ENCODE peak calls at places on chromosome 3, in nine cellular contexts. O, A, L, M, Y, V, C, S and N are unnamed samples.
A peak's percentile ranks its signal among the peaks of the same experiment; 100 is the strongest.

GRCh38 chr3:129560931-129561594 is 18.1 kb downstream of the H1-8 start:
- DNase-seq in O (peak; percentile 57), A (no peak), L (peak; percentile 62), M (no peak), Y (no peak), V (peak; percentile 84), C (peak; percentile 89), S (peak; percentile 88), N (no peak)

GRCh38 chr3:107992976-107993684 is 97.7 kb downstream of the CD47 start:
- DNase-seq in O (no peak), A (no peak), L (no peak), M (peak; percentile 89), Y (no peak), V (peak; percentile 53), C (no peak), S (no peak), N (no peak)

GRCh38 chr3:52655895-52656294 is 29.8 kb downstream of the PBRM1 start:
- DNase-seq in O (no peak), A (no peak), L (no peak), M (no peak), Y (no peak), V (no peak), C (no peak), S (no peak), N (no peak)

GRCh38 chr3:30124435-30125390 is 481.7 kb upstream of the TGFBR2 start:
- DNase-seq in O (no peak), A (peak; percentile 17), L (no peak), M (peak; percentile 78), Y (no peak), V (peak; percentile 41), C (no peak), S (no peak), N (no peak)

GRCh38 chr3:136634821-136635220 is 117.4 kb downstream of the STAG1 start:
- DNase-seq in O (no peak), A (no peak), L (no peak), M (no peak), Y (no peak), V (no peak), C (no peak), S (no peak), N (no peak)

GRCh38 chr3:126117212-126117611 is 33.3 kb upstream of the SLC41A3 start:
- DNase-seq in O (no peak), A (no peak), L (no peak), M (no peak), Y (no peak), V (no peak), C (no peak), S (no peak), N (no peak)

GRCh38 chr3:110101361-110101760 is 764.0 kb upstream of the DPPA4 start:
- DNase-seq in O (no peak), A (no peak), L (no peak), M (peak; percentile 19), Y (no peak), V (no peak), C (no peak), S (no peak), N (no peak)

GRCh38 chr3:18757476-18757875 is 332.3 kb upstream of the SATB1 start:
- DNase-seq in O (no peak), A (no peak), L (no peak), M (no peak), Y (no peak), V (no peak), C (no peak), S (no peak), N (no peak)

GRCh38 chr3:66796343-66796742 is 201.8 kb upstream of the KBTBD8 start:
- DNase-seq in O (no peak), A (no peak), L (no peak), M (no peak), Y (no peak), V (no peak), C (no peak), S (no peak), N (no peak)

GRCh38 chr3:108029466-108029865 is 61.4 kb downstream of the CD47 start:
- DNase-seq in O (no peak), A (no peak), L (no peak), M (no peak), Y (no peak), V (no peak), C (no peak), S (no peak), N (no peak)

GRCh38 chr3:62238431-62238830 is 134.9 kb downstream of the FEZF2 start:
- DNase-seq in O (no peak), A (no peak), L (no peak), M (no peak), Y (peak; percentile 78), V (no peak), C (no peak), S (no peak), N (no peak)

GRCh38 chr3:20039765-20040475 is at the start of gene KAT2B:
- DNase-seq in O (peak; percentile 85), A (peak; percentile 71), L (peak; percentile 83), M (peak; percentile 63), Y (peak; percentile 87), V (peak; percentile 49), C (peak; percentile 87), S (peak; percentile 80), N (peak; percentile 84)

GRCh38 chr3:69861556-69861955 is 122.3 kb downstream of the MITF start:
- DNase-seq in O (no peak), A (no peak), L (no peak), M (no peak), Y (no peak), V (no peak), C (no peak), S (no peak), N (no peak)

GRCh38 chr3:157534725-157535161 is 31.5 kb upstream of the VEPH1 start:
- DNase-seq in O (no peak), A (no peak), L (no peak), M (no peak), Y (no peak), V (no peak), C (no peak), S (no peak), N (no peak)

GRCh38 chr3:69410301-69410700 is 24.4 kb upstream of the FRMD4B start:
- DNase-seq in O (peak; percentile 80), A (peak; percentile 73), L (peak; percentile 76), M (peak; percentile 83), Y (peak; percentile 72), V (peak; percentile 67), C (no peak), S (peak; percentile 67), N (peak; percentile 58)

GRCh38 chr3:27105904-27106303 is 263.3 kb downstream of the NEK10 start:
- DNase-seq in O (peak; percentile 12), A (peak; percentile 61), L (peak; percentile 22), M (no peak), Y (no peak), V (no peak), C (no peak), S (no peak), N (no peak)

GRCh38 chr3:17217588-17217987 is 332.8 kb downstream of the PLCL2 start:
- DNase-seq in O (no peak), A (no peak), L (no peak), M (no peak), Y (no peak), V (no peak), C (no peak), S (no peak), N (no peak)

GRCh38 chr3:149604125-149604851 is 53.5 kb downstream of the WWTR1 start:
- DNase-seq in O (no peak), A (peak; percentile 46), L (peak; percentile 60), M (no peak), Y (no peak), V (no peak), C (no peak), S (no peak), N (no peak)

DNA sequence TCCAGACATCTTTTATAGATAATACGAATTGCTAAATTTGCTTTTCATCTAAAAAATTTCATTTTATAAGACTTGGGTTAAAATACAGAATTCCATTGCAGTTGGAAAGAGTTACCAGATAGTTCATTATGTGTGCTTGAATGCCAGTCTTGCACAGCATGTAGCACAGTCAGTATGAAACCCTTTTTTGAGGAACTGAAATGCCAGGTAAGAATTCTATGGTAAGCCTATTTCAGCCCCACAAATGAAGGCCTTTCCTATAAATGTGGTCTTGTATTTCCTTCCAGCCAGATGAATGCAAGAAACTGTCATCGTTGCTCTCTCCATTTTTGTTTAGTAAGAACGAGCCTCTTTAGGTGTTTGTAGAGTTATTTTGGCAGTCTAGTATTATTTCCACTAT is 177.5 kb downstream of the GHSR start:
- DNase-seq in O (no peak), A (no peak), L (no peak), M (no peak), Y (peak; percentile 61), V (no peak), C (no peak), S (no peak), N (peak; percentile 32)
- TF ChIP-seq CTCF in O (no peak), A (no peak), L (no peak), M (no peak), Y (no peak), V (no peak), C (no peak), S (no peak), N (no peak)

GRCh38 chr3:196486263-196486662 is 17.3 kb downstream of the RNF168 start:
- DNase-seq in O (no peak), A (no peak), L (peak; percentile 23), M (peak; percentile 26), Y (no peak), V (no peak), C (no peak), S (no peak), N (no peak)
- TF ChIP-seq CTCF in O (no peak), A (peak; percentile 37), L (no peak), M (peak; percentile 56), Y (peak; percentile 45), V (peak; percentile 23), C (no peak), S (peak; percentile 61), N (peak; percentile 51)

GRCh38 chr3:39406368-39407258 is at the start of gene RPSA:
- DNase-seq in O (peak; percentile 97), A (peak; percentile 99), L (peak; percentile 91), M (peak; percentile 99), Y (peak; percentile 99), V (peak; percentile 97), C (peak; percentile 98), S (peak; percentile 93), N (peak; percentile 96)
- TF ChIP-seq CTCF in O (peak; percentile 49), A (peak; percentile 16), L (peak; percentile 15), M (peak; percentile 45), Y (peak; percentile 32), V (peak; percentile 23), C (peak; percentile 18), S (peak; percentile 41), N (peak; percentile 64)

GRCh38 chr3:13194285-13195209 is 121.3 kb upstream of the IQSEC1 start:
- DNase-seq in O (no peak), A (no peak), L (no peak), M (no peak), Y (no peak), V (no peak), C (no peak), S (no peak), N (no peak)

GRCh38 chr3:13191016-13191415 is 117.8 kb upstream of the IQSEC1 start:
- DNase-seq in O (no peak), A (no peak), L (no peak), M (no peak), Y (no peak), V (no peak), C (no peak), S (no peak), N (no peak)

GRCh38 chr3:13190376-13190762 is 117.1 kb upstream of the IQSEC1 start:
- DNase-seq in O (no peak), A (no peak), L (no peak), M (no peak), Y (no peak), V (no peak), C (no peak), S (no peak), N (no peak)

GRCh38 chr3:13193320-13194284 is 120.4 kb upstream of the IQSEC1 start:
- DNase-seq in O (no peak), A (no peak), L (no peak), M (no peak), Y (no peak), V (no peak), C (no peak), S (no peak), N (no peak)

GRCh38 chr3:13192471-13193213 is 119.4 kb upstream of the IQSEC1 start:
- DNase-seq in O (no peak), A (peak; percentile 45), L (peak; percentile 63), M (no peak), Y (no peak), V (no peak), C (no peak), S (no peak), N (no peak)
- TF ChIP-seq CTCF in O (no peak), A (peak; percentile 53), L (peak; percentile 70), M (peak; percentile 32), Y (peak; percentile 9), V (peak; percentile 28), C (no peak), S (peak; percentile 33), N (no peak)